ENCODE peak calls at places on chromosome 4, in five cellular contexts. C is AG10803, B is mammary epithelial cell, A is uterus, Z is heart left ventricle. T is an unnamed sample.

GRCh38 chr4:7131498-7132031 is 60.8 kb upstream of the SORCS2 start:
- DNase-seq in Z (no peak), A (no peak), B (no peak), C (no peak), T (no peak)

GRCh38 chr4:68520985-68521384 is 55.1 kb downstream of the UGT2B17 start:
- DNase-seq in B (no peak), C (no peak), Z (no peak), A (no peak), T (no peak)

GRCh38 chr4:26719954-26720552 is 136.2 kb downstream of the TBC1D19 start:
- DNase-seq in A (no peak), B (no peak), C (peak), Z (no peak), T (no peak)

GRCh38 chr4:7124643-7125442 is 57.0 kb upstream of the GRPEL1 start:
- DNase-seq in A (peak), B (peak), C (peak), Z (no peak), T (peak)

GRCh38 chr4:154124539-154125255 is 335.8 kb upstream of the SFRP2 start:
- DNase-seq in B (peak), A (no peak), Z (no peak), C (peak), T (no peak)

GRCh38 chr4:153191795-153192363 is 12.4 kb upstream of the TRIM2 start:
- DNase-seq in Z (no peak), B (no peak), A (no peak), C (no peak), T (no peak)

GRCh38 chr4:153929651-153930050 is 140.8 kb upstream of the SFRP2 start:
- DNase-seq in C (no peak), B (no peak), Z (no peak), A (no peak), T (no peak)

GRCh38 chr4:147546341-147546740 is 65.4 kb downstream of the EDNRA start:
- DNase-seq in C (peak), Z (no peak), B (peak), A (no peak), T (peak)

GRCh38 chr4:10984815-10985214 is 300.2 kb upstream of the CLNK start:
- DNase-seq in B (no peak), Z (no peak), A (no peak), C (no peak), T (no peak)

GRCh38 chr4:39975488-39976089 is 2.1 kb downstream of the PDS5A start:
- DNase-seq in A (no peak), Z (no peak), B (peak), C (peak), T (no peak)

GRCh38 chr4:108417923-108418322 is 202.5 kb upstream of the RPL34 start:
- DNase-seq in C (no peak), A (no peak), Z (no peak), B (no peak), T (no peak)

GRCh38 chr4:121256346-121256745 is 92.2 kb upstream of the TNIP3 start:
- DNase-seq in C (peak), A (no peak), Z (no peak), B (peak), T (peak)

GRCh38 chr4:68348577-68348976 is 1.3 kb downstream of the YTHDC1 start:
- DNase-seq in B (no peak), Z (no peak), A (no peak), C (no peak), T (no peak)

GRCh38 chr4:155509619-155510018 is 132.9 kb upstream of the MAP9 start:
- DNase-seq in A (no peak), B (no peak), Z (no peak), C (peak), T (no peak)

GRCh38 chr4:91070736-91071135 is 943.5 kb downstream of the CCSER1 start:
- DNase-seq in Z (no peak), A (no peak), B (no peak), C (no peak), T (no peak)

GRCh38 chr4:13783800-13784411 is 156.4 kb upstream of the BOD1L1 start:
- DNase-seq in Z (no peak), A (no peak), C (no peak), B (peak), T (no peak)

GRCh38 chr4:17630228-17630627 is 15.8 kb downstream of the MED28 start:
- DNase-seq in A (no peak), Z (no peak), B (no peak), C (no peak), T (no peak)

GRCh38 chr4:82744284-82744963 is 54.2 kb downstream of the SCD5 start:
- DNase-seq in C (no peak), A (no peak), B (peak), Z (no peak), T (no peak)

GRCh38 chr4:159227378-159227777 is 124.5 kb downstream of the RAPGEF2 start:
- DNase-seq in C (no peak), B (peak), Z (no peak), A (no peak), T (no peak)

GRCh38 chr4:22969314-22969896 is 276.7 kb downstream of the GBA3 start:
- DNase-seq in B (peak), Z (no peak), C (peak), A (no peak), T (no peak)

GRCh38 chr4:6724461-6725111 is 8.6 kb downstream of the BLOC1S4 start:
- DNase-seq in C (peak), B (no peak), A (no peak), Z (no peak), T (no peak)

GRCh38 chr4:134337584-134337983 is 136.0 kb upstream of the PABPC4L start:
- DNase-seq in B (no peak), C (no peak), Z (no peak), A (no peak), T (no peak)

GRCh38 chr4:71237626-71238025 is 101.2 kb upstream of the SLC4A4 start:
- DNase-seq in C (no peak), B (no peak), Z (no peak), A (no peak), T (no peak)

GRCh38 chr4:168541608-168541953 is 44.7 kb downstream of the PALLD start:
- DNase-seq in C (peak), Z (no peak), B (peak), A (no peak), T (no peak)

GRCh38 chr4:168537086-168537485 is 40.2 kb downstream of the PALLD start:
- DNase-seq in B (no peak), Z (no peak), A (no peak), C (no peak), T (no peak)

GRCh38 chr4:168537556-168537955 is 40.7 kb downstream of the PALLD start:
- DNase-seq in A (no peak), B (no peak), Z (no peak), C (no peak), T (no peak)

GRCh38 chr4:168540865-168541607 is 44.2 kb downstream of the PALLD start:
- DNase-seq in Z (no peak), A (no peak), B (no peak), C (no peak), T (no peak)

GRCh38 chr4:168540086-168540864 is 43.4 kb downstream of the PALLD start:
- DNase-seq in A (no peak), C (peak), Z (no peak), B (no peak), T (no peak)
- H3K4me3 ChIP-seq in A (no peak), C (no peak), Z (no peak), B (no peak), T (no peak)

GRCh38 chr4:174177536-174177935 is 105.9 kb downstream of the FBXO8 start:
- DNase-seq in C (no peak), Z (no peak), A (no peak), B (no peak), T (no peak)

GRCh38 chr4:174181827-174182226 is 101.6 kb downstream of the FBXO8 start:
- DNase-seq in Z (no peak), A (no peak), B (no peak), C (no peak), T (no peak)
- TF ChIP-seq CTCF in Z (no peak), A (no peak), B (no peak), C (peak), T (no peak)

GRCh38 chr4:183897193-183897592 is 7.9 kb upstream of the STOX2 start:
- DNase-seq in B (no peak), C (no peak), A (no peak), Z (no peak), T (no peak)
- H3K4me3 ChIP-seq in B (no peak), C (no peak), A (no peak), Z (no peak), T (no peak)

GRCh38 chr4:29805245-29805644 is 914.9 kb upstream of the PCDH7 start:
- DNase-seq in B (no peak), A (no peak), Z (no peak), C (no peak), T (no peak)
- TF ChIP-seq CTCF in B (no peak), A (no peak), Z (no peak), C (no peak), T (no peak)

DNA sequence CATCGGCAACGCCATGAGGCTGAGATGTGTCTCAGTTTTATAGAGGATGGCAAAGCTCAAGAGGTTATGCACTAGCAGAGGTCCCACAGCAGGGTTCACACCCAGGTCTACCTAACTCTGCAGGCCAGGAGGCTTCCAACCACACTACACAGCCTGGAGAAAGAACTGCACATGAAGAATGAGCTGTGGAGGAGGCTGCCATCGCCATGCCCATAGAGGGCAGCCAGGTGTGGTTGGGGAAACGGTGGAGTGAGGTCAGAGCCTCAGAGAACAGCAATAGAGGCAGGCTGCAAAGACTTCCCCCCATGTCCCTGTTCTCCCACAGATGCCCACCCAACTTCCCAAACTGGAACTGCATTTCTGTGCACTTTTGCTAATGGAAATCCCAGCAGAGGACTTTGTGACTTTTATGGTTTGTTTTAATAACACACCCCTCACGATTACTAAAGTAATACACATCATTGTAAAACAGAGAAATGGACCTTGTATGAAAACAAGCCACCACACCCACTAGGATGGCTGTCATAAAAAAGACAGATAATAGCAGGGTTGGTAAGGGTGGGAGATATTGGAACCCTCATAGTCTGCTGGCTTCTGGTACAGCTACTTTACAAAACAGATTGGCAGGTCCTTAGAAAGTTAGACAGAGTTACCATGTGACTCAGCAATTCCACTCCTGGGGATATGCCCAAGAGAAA is 58.9 kb upstream of the PROM1 start:
- DNase-seq in B (no peak), A (no peak), C (no peak), Z (no peak), T (no peak)
- H3K4me3 ChIP-seq in B (no peak), A (no peak), C (no peak), Z (no peak), T (no peak)

GRCh38 chr4:4329496-4329895 is 39.4 kb downstream of the ZBTB49 start:
- DNase-seq in B (no peak), Z (no peak), C (no peak), A (no peak), T (no peak)

GRCh38 chr4:4328840-4329239 is 38.8 kb downstream of the ZBTB49 start:
- DNase-seq in A (no peak), Z (no peak), C (no peak), B (no peak), T (no peak)

GRCh38 chr4:4328206-4328605 is 38.2 kb downstream of the ZBTB49 start:
- DNase-seq in B (no peak), C (no peak), Z (no peak), A (no peak), T (no peak)

GRCh38 chr4:4326136-4326535 is 36.1 kb downstream of the ZBTB49 start:
- DNase-seq in A (no peak), Z (no peak), B (no peak), C (no peak), T (no peak)

DNA sequence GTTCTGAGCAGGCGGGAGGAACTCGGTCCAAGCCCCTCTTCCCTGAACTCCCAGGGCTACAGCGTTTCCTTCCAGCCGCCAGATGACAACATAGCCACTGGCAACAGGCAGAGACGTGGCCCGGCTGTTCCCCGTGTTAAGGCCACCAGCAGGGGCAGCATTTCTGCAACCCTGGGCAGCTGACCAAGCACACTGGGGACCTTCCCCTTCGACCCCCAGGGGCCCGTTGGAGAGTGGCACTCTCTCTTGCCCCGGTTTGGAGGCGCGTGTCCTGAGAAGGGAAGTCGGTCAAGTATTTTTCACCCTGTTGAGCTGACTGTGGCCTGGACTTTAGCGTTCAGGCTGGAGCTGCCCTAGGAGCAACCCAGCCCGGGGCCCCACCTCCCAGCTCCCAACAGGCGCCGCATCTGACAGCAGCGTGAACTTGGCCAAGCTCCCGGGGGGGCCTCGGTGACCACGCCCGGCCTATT is 37.6 kb downstream of the ZBTB49 start:
- DNase-seq in Z (peak), B (no peak), C (peak), A (no peak), T (no peak)
- TF ChIP-seq CTCF in Z (no peak), B (no peak), C (peak), A (no peak), T (peak)

T was measured in HFF-Myc.